ENCODE peak calls at places on chromosomes 5 and 9, in four cellular contexts. X, G, I and R are unnamed samples.

GRCh38 chr9:15243086-15243485 is 63.9 kb downstream of the TTC39B start:
- DNase-seq in X (no peak), G (no peak), I (no peak), R (no peak)

GRCh38 chr9:114638441-114638840 is 19.2 kb downstream of the TEX53 start:
- DNase-seq in X (no peak), G (no peak), I (no peak), R (no peak)

GRCh38 chr5:31133488-31133887 is 60.0 kb upstream of the CDH6 start:
- DNase-seq in X (no peak), G (no peak), I (no peak), R (no peak)

GRCh38 chr9:16335788-16336580 is 534.5 kb downstream of the BNC2 start:
- DNase-seq in X (peak), G (no peak), I (no peak), R (no peak)

GRCh38 chr9:98455957-98456621 is 200.6 kb upstream of the TBC1D2 start:
- DNase-seq in X (no peak), G (no peak), I (no peak), R (no peak)

GRCh38 chr5:173245319-173246134 is 10.5 kb upstream of the NKX2-5 start:
- DNase-seq in X (no peak), G (peak), I (no peak), R (peak)

GRCh38 chr9:128946945-128947422 is 419 bp downstream of the DOLK start:
- DNase-seq in X (no peak), G (peak), I (no peak), R (peak)

GRCh38 chr5:176466245-176466871 is 18.2 kb downstream of the FAF2 start:
- DNase-seq in X (no peak), G (no peak), I (peak), R (no peak)

GRCh38 chr5:134857401-134857800 is 11.6 kb downstream of the C5orf24 start:
- DNase-seq in X (no peak), G (no peak), I (no peak), R (no peak)

GRCh38 chr5:53038196-53038847 is 49.2 kb downstream of the ITGA2 start:
- DNase-seq in X (no peak), G (no peak), I (no peak), R (no peak)

GRCh38 chr5:179375236-179375685 is 30.0 kb upstream of the ADAMTS2 start:
- DNase-seq in X (no peak), G (no peak), I (no peak), R (peak)

GRCh38 chr5:53825016-53825415 is 264.6 kb downstream of the NDUFS4 start:
- DNase-seq in X (no peak), G (no peak), I (no peak), R (no peak)

GRCh38 chr9:113223963-113224362 is 2.6 kb downstream of the SLC31A1 start:
- DNase-seq in X (no peak), G (no peak), I (peak), R (no peak)

GRCh38 chr9:85536514-85536913 is 205.2 kb downstream of the AGTPBP1 start:
- DNase-seq in X (no peak), G (no peak), I (no peak), R (no peak)

GRCh38 chr9:22379272-22379671 is 67.4 kb upstream of the DMRTA1 start:
- DNase-seq in X (no peak), G (no peak), I (no peak), R (no peak)
- TF ChIP-seq JUN in X (no peak), G (no peak), I (no peak), R (no peak)

GRCh38 chr5:170070556-170071412 is 34.9 kb upstream of the FOXI1 start:
- DNase-seq in X (peak), G (peak), I (no peak), R (peak)
- TF ChIP-seq NR3C1 in X (no peak), G (no peak), I (no peak), R (no peak)

GRCh38 chr5:157855404-157855994 is 3.4 kb downstream of the CLINT1 start:
- DNase-seq in X (peak), G (peak), I (peak), R (peak)

GRCh38 chr5:157860898-157861894 is 2.3 kb upstream of the CLINT1 start:
- DNase-seq in X (no peak), G (no peak), I (peak), R (no peak)

GRCh38 chr5:157859227-157859575 is 256 bp upstream of the CLINT1 start:
- DNase-seq in X (no peak), G (no peak), I (no peak), R (no peak)

GRCh38 chr5:157858527-157859226 is at the start of gene CLINT1:
- DNase-seq in X (peak), G (peak), I (peak), R (peak)

DNA sequence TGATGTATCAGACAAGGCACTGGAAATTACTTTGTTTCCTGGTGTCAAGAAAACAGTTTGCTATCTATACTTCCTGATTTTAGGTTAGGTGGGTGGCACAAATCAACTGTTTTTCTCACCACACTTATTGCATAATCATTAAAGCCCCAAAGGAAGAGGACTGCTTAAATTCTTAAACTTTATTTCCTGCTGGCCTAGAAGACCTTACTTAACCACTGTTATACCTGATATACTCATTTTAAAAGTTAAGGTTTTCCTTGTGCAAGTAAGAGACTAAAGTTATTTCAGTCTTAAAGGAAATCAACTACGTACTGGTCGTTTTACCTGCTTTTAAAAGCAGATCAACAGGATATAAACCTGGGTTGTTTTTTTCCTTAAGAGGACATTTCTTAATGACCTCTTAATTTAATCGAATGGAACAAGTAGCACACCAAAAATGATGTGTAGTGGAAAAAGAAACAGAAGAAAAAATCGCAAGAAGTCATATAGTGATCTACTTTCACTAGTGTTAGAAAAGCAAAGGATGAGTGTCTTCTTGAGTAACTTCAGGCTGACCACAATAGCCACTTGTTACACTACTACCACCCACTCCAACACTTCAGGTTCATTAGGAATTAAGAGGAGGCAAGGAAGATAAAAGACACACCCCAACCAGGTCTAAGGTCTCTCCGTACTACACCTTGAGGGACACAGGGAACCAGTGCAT is 971 bp downstream of the CLINT1 start:
- DNase-seq in X (no peak), G (peak), I (no peak), R (no peak)
- TF ChIP-seq JUN in X (no peak), G (no peak), I (no peak), R (no peak)

DNA sequence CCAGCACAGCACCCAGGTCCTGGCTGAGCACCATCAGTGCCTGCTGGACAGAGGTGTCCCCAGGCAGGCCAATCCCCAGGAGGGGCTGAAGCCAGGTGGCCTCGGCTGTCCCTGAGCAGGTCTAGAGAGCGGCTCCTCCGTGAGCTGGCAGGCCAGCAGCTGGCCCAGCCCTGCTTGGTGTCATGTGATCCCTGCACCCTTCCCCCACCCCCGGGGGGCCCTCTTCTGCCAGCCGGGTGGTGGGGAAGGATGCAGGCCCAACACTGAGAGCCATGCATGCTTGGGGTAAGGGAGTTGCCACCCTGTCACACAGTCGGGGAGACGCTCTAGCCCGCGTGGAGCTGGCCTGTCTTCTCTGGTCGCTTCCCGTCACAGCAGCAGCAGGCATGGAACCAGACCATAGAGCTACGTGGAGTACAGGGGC is 7.1 kb downstream of the RALGDS start:
- DNase-seq in X (no peak), G (no peak), I (no peak), R (no peak)
- TF ChIP-seq NR3C1 in X (no peak), G (no peak), I (no peak), R (no peak)

GRCh38 chr9:25742241-25742640 is 64.0 kb upstream of the TUSC1 start:
- DNase-seq in X (no peak), G (no peak), I (peak), R (no peak)
- TF ChIP-seq JUN in X (no peak), G (no peak), I (no peak), R (no peak)

GRCh38 chr5:6775595-6775994 is 62.4 kb downstream of the TENT4A start:
- DNase-seq in X (no peak), G (no peak), I (no peak), R (no peak)

GRCh38 chr5:6772886-6773285 is 59.7 kb downstream of the TENT4A start:
- DNase-seq in X (no peak), G (no peak), I (no peak), R (no peak)

GRCh38 chr5:6774673-6775327 is 61.6 kb downstream of the TENT4A start:
- DNase-seq in X (no peak), G (no peak), I (no peak), R (no peak)

GRCh38 chr5:6770826-6771607 is 57.8 kb downstream of the TENT4A start:
- DNase-seq in X (no peak), G (no peak), I (no peak), R (no peak)

GRCh38 chr5:6773342-6774035 is 60.3 kb downstream of the TENT4A start:
- DNase-seq in X (no peak), G (no peak), I (no peak), R (no peak)
- TF ChIP-seq NR3C1 in X (no peak), G (no peak), I (no peak), R (no peak)

DNA sequence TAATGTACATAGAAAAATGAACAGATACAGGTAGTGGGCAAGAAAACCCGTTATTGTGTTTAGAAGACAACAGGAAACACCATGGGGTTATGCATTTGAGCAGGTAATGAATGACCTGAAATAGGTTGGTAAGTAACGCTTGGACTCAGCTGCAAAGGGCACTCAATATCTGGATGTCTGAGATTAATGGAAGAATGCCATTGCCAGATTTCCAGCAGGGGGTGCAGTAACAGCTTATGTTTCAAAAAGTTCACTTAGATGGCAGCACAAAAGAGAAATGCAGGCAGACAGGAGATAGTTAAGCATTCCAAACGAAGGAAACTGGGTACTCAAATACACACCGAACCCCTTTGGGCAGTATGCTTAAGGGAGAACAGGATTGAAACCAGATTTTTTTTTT is 285.5 kb upstream of the VLDLR start:
- DNase-seq in X (no peak), G (peak), I (no peak), R (no peak)
- TF ChIP-seq JUN in X (no peak), G (no peak), I (no peak), R (no peak)

GRCh38 chr9:107293555-107294085 is 10.5 kb downstream of the RAD23B start:
- DNase-seq in X (no peak), G (no peak), I (no peak), R (no peak)

GRCh38 chr9:107295995-107296394 is 12.9 kb downstream of the RAD23B start:
- DNase-seq in X (no peak), G (no peak), I (no peak), R (no peak)

GRCh38 chr9:107294756-107295155 is 11.7 kb downstream of the RAD23B start:
- DNase-seq in X (no peak), G (no peak), I (no peak), R (no peak)

DNA sequence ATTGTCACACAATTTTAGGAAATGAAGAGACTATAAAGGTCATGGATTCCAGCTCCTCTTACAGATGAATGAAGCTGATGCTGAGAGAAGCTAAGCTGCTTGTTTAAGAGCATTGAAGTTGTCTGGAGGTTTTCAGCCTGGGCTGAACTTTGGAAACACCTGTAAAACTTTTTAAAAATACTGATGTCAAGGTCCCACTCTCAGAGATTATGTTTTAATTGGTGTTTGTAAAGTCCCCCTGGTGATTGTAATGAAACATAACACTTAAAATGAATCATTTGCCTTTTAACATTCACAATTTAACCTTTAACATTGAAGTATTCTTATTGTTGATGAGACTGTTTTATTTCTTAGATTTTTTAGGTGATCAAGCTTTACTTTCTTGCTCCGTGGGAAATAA is 16.4 kb downstream of the RAD23B start:
- DNase-seq in X (no peak), G (no peak), I (no peak), R (no peak)
- TF ChIP-seq NR3C1 in X (no peak), G (no peak), I (no peak), R (no peak)

GRCh38 chr5:83149671-83150070 is 72.3 kb downstream of the XRCC4 start:
- DNase-seq in X (peak), G (no peak), I (no peak), R (no peak)
- TF ChIP-seq JUN in X (no peak), G (no peak), I (no peak), R (no peak)

GRCh38 chr9:135811796-135812195 is 95.5 kb downstream of the CAMSAP1 start:
- DNase-seq in X (no peak), G (no peak), I (no peak), R (no peak)

GRCh38 chr9:135814421-135814820 is 92.9 kb downstream of the CAMSAP1 start:
- DNase-seq in X (no peak), G (no peak), I (no peak), R (no peak)

GRCh38 chr9:135813671-135814290 is 93.6 kb downstream of the CAMSAP1 start:
- DNase-seq in X (no peak), G (no peak), I (no peak), R (no peak)

GRCh38 chr9:135810806-135811575 is 96.4 kb downstream of the CAMSAP1 start:
- DNase-seq in X (no peak), G (no peak), I (no peak), R (no peak)

DNA sequence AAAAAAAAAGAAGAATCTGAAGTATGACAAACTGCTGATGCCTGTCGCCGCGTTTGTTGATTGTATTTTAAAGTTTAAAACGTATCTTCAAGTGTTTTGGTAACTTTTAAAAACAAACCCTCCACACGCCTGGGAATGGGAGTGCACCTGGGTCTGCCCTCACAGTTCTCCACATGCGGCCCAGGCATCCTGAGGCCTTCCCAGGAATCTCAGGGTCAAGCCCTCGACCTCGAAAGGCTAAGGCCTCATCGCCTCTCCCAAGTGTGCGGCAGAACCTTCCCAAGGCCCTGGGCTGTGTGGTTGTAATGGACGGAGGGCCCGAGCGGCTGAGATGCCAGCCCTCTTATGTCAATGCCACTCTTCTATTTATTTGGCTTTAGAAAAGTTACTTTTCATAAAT is 94.4 kb downstream of the CAMSAP1 start:
- DNase-seq in X (no peak), G (no peak), I (no peak), R (no peak)
- TF ChIP-seq NR3C1 in X (no peak), G (no peak), I (no peak), R (no peak)